ENCODE peak calls at places on chromosomes 11 and 22, in five cellular contexts. I is Right ventricle myocardium inferior, Q is LoVo, O is NCI-H460, X is NCI-H2081. H is an unnamed sample.

GRCh38 chr11:95674669-95675358 is 114.8 kb downstream of the FAM76B start:
- DNase-seq in Q (no peak), X (no peak), I (no peak), O (no peak), H (no peak)

GRCh38 chr11:67705264-67705663 is 30.8 kb upstream of the ALDH3B2 start:
- DNase-seq in I (no peak), Q (no peak), O (no peak), X (no peak), H (no peak)

GRCh38 chr11:86812981-86813380 is 12.6 kb downstream of the PRSS23 start:
- DNase-seq in I (no peak), Q (no peak), O (no peak), X (no peak), H (no peak)

GRCh38 chr11:107682182-107682971 is 29.5 kb downstream of the SLN start:
- DNase-seq in O (no peak), I (no peak), X (no peak), Q (no peak), H (no peak)

GRCh38 chr11:95412074-95412473 is 181.1 kb upstream of the SESN3 start:
- DNase-seq in X (no peak), Q (no peak), I (no peak), O (no peak), H (no peak)

GRCh38 chr11:101435406-101435805 is 148.4 kb downstream of the TRPC6 start:
- DNase-seq in O (no peak), Q (no peak), X (no peak), I (no peak), H (no peak)

GRCh38 chr22:31144223-31144622 is 3.9 kb upstream of the PLA2G3 start:
- DNase-seq in O (no peak), I (no peak), Q (peak; percentile 52), X (no peak), H (peak; percentile 36)

GRCh38 chr11:34926831-34927132 is 10.4 kb downstream of the PDHX start:
- DNase-seq in I (no peak), O (no peak), X (no peak), Q (no peak), H (peak; percentile 16)

GRCh38 chr11:7639643-7640025 is 33.7 kb downstream of the CYB5R2 start:
- DNase-seq in X (no peak), Q (peak; percentile 19), O (no peak), I (no peak), H (no peak)

H was measured in AG10803.